ENCODE peak calls at places on chromosome 10, in seven cellular contexts. H, R, P, O, A, U and I are unnamed samples.
A peak's percentile ranks its signal among the peaks of the same experiment; 100 is the strongest.

GRCh38 chr10:24762966-24763623 is 39.4 kb upstream of the ARHGAP21 start:
- DNase-seq in U (no peak), O (peak; percentile 12), A (no peak), P (no peak), H (no peak), R (no peak), I (peak; percentile 33)

GRCh38 chr10:86962136-86962980 is 4.0 kb downstream of the SNCG start:
- DNase-seq in O (no peak), R (no peak), P (peak; percentile 1), H (no peak), U (peak; percentile 21), A (no peak), I (no peak)

GRCh38 chr10:585502-585901 is 104.0 kb downstream of the DIP2C start:
- DNase-seq in U (no peak), H (no peak), R (no peak), A (no peak), O (no peak), P (no peak), I (no peak)

GRCh38 chr10:93894516-93895378 is 969 bp downstream of the SLC35G1 start:
- DNase-seq in R (no peak), P (no peak), H (no peak), A (no peak), U (no peak), O (no peak), I (no peak)

GRCh38 chr10:78203915-78204818 is 170.5 kb downstream of the RPS24 start:
- DNase-seq in A (no peak), U (no peak), P (no peak), O (no peak), H (no peak), R (peak; percentile 54), I (no peak)

GRCh38 chr10:104327745-104328635 is 10.3 kb downstream of the ITPRIP start:
- DNase-seq in H (no peak), P (no peak), R (no peak), O (peak; percentile 96), A (no peak), U (no peak), I (peak; percentile 85)

GRCh38 chr10:28087675-28088351 is 88.9 kb upstream of the ODAD2 start:
- DNase-seq in R (no peak), H (no peak), U (no peak), O (peak; percentile 66), A (no peak), P (no peak), I (peak; percentile 88)

GRCh38 chr10:12418000-12418399 is 68.7 kb downstream of the CAMK1D start:
- DNase-seq in P (peak; percentile 10), R (no peak), O (no peak), A (peak; percentile 82), U (no peak), H (no peak), I (no peak)

GRCh38 chr10:86657011-86657395 is 2.7 kb downstream of the OPN4 start:
- DNase-seq in A (no peak), P (no peak), U (no peak), R (no peak), O (no peak), H (no peak), I (no peak)

GRCh38 chr10:77531441-77532001 is 106.1 kb downstream of the KCNMA1 start:
- DNase-seq in A (peak; percentile 84), R (no peak), H (no peak), P (peak; percentile 70), O (peak; percentile 82), U (no peak), I (peak; percentile 91)

DNA sequence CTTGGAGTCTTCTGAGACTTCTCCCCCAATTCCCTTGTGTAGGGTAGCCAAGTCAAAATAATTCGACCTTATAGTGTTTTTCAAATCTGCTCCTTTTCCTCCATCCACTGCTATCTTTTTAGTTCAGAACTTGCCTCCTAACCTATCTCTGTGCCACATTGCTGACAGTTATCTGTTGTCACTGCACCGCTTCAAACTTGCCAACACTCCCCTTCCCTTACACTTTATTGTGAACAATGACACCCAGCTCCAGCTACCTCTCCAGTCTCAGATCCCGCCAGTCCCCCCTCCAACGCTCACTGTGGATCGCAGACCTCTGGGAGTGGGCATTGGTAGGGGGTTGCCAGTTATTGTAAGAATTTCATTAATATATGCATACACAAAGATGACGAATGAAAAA is 16.3 kb upstream of the HPS1 start:
- DNase-seq in A (no peak), U (no peak), O (no peak), P (no peak), H (no peak), R (no peak), I (no peak)
- H3K27ac ChIP-seq in A (no peak overlapping the region), U (no peak overlapping the region), O (no peak overlapping the region), P (no peak overlapping the region), H (no peak overlapping the region), R (no peak overlapping the region), I (no peak overlapping the region)

GRCh38 chr10:117005454-117006055 is 568 bp upstream of the SHTN1 start:
- DNase-seq in A (no peak), H (no peak), O (peak; percentile 1), R (no peak), U (no peak), P (no peak), I (no peak)

GRCh38 chr10:117003336-117003735 is 1.7 kb downstream of the SHTN1 start:
- DNase-seq in P (no peak), A (no peak), R (no peak), U (no peak), H (no peak), O (no peak), I (no peak)

GRCh38 chr10:117007080-117007479 is 2.1 kb upstream of the SHTN1 start:
- DNase-seq in P (no peak), H (no peak), R (no peak), O (peak; percentile 80), A (no peak), U (no peak), I (peak; percentile 14)

GRCh38 chr10:117004238-117004626 is 755 bp downstream of the SHTN1 start:
- DNase-seq in R (no peak), U (no peak), O (no peak), P (no peak), A (no peak), H (no peak), I (no peak)

GRCh38 chr10:117004627-117005453 is at the start of gene SHTN1:
- DNase-seq in U (peak; percentile 94), P (peak; percentile 7), O (peak; percentile 75), R (peak; percentile 96), H (no peak), A (peak; percentile 67), I (peak; percentile 32)
- H3K4me3 ChIP-seq in U (peak within 1 kb of the TSS; percentile 71), P (peak within 1 kb of the TSS; percentile 87), O (peak within 1 kb of the TSS; percentile 66), R (peak within 1 kb of the TSS; percentile 89), H (peak within 1 kb of the TSS; percentile 33), A (peak within 1 kb of the TSS; percentile 72), I (peak within 1 kb of the TSS; percentile 80)

GRCh38 chr10:80530251-80530650 is 7.5 kb upstream of the SH2D4B start:
- DNase-seq in P (no peak), H (no peak), U (no peak), A (peak; percentile 55), R (no peak), O (no peak), I (peak; percentile 22)
- TF ChIP-seq CTCF in P (no peak), H (peak; percentile 27), U (peak; percentile 16), A (no peak), R (no peak), O (peak; percentile 31), I (peak; percentile 50)

GRCh38 chr10:125797424-125797823 is 21.8 kb upstream of the MMP21 start:
- DNase-seq in O (no peak), R (peak; percentile 15), H (no peak), A (no peak), P (no peak), U (no peak), I (no peak)

GRCh38 chr10:125795111-125795510 is 19.5 kb upstream of the MMP21 start:
- DNase-seq in A (no peak), O (no peak), R (no peak), H (no peak), U (no peak), P (no peak), I (no peak)

GRCh38 chr10:125797999-125798662 is 22.5 kb upstream of the MMP21 start:
- DNase-seq in O (no peak), A (no peak), P (no peak), U (no peak), R (peak; percentile 56), H (no peak), I (no peak)

GRCh38 chr10:125792342-125793063 is 16.9 kb upstream of the MMP21 start:
- DNase-seq in R (no peak), A (no peak), O (no peak), P (no peak), H (no peak), U (no peak), I (no peak)

DNA sequence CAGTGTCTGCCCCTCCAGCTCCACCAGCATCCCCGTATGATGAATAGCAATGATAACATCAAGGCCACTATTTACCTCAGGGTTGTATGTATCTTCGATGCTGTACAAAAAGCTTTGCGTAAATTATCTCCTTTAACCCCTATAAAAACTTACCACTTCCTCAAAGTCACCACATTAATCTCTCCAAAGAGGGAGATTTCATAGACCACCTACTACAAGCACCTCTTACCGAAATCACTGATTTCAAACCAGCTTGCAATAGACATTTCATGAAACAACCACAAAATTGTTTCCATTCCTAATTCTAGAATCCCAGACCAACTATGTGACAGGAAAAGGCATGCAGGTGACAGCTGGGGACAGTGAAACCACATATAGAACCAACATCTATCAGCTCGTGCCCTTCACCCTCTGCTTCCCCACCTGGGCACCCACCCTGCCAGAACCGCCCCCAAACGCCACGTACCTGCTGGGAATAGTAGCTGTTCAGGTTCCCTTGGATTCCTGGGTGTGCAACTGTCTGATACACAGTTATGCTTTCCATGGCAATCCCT is 20.1 kb upstream of the MMP21 start:
- DNase-seq in P (no peak), H (no peak), R (no peak), A (no peak), U (no peak), O (no peak), I (no peak)
- H3K27ac ChIP-seq in P (no peak overlapping the region), H (no peak overlapping the region), R (no peak overlapping the region), A (no peak overlapping the region), U (no peak overlapping the region), O (no peak overlapping the region), I (no peak overlapping the region)

DNA sequence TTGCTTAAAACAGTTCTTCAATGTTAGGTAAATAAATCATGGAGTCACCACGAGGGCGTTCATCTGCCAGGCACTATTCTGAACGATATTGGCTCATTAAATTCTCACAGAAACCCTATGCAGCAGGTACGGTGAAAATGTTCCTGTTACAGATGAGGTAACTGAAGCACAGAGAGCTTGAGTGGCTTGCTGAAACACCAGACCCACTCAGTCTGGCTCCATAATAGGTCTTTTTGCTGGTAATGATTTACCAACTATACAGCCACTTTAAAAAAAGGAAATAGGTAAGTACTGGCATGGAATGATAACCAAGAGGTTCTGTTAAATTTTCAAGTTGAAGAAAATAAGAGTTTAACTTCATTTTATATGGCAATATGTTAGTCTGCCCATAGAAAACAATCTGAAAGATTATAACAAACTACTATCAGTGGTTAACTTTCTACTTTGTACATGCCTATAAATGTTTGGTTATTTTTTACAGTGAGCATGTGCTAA is 1.3 kb upstream of the TM9SF3 start:
- DNase-seq in U (no peak), H (no peak), O (no peak), R (no peak), A (no peak), P (no peak), I (no peak)
- H3K4me3 ChIP-seq in U (peak overlapping the region; percentile 80), H (peak overlapping the region; percentile 83), O (peak overlapping the region; percentile 70), R (peak overlapping the region; percentile 95), A (peak overlapping the region; percentile 96), P (peak overlapping the region; percentile 97), I (no peak overlapping the region)

DNA sequence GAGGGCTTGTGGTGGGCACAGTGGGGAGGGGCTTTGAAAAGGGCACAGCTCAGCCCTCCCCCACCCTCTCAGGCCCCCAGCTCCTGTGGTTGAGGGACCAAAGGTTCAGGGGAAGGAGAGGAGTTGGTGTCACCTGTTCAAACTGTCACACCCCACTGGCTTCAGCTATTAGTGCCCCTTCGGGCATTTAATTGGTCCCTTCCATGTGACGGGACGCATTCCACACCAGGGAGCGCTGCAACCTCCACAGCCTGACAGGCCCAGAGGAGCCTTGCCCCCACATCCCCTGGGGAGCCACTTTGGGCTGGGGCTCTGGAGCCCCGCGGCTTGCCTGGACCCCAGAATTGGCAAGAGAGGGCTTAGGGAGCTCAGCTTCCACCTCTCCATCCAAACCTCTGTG is 75.7 kb downstream of the C10orf105 start:
- DNase-seq in U (no peak), P (no peak), O (no peak), R (no peak), A (no peak), H (no peak), I (no peak)
- TF ChIP-seq CTCF in U (no peak), P (no peak), O (no peak), R (no peak), A (no peak), H (no peak), I (no peak)